ENCODE peak calls at places on chromosomes 7 and 10, in seven cellular contexts. U is adrenal gland, J is fibroblast of pulmonary artery, S is Panc1, F is GM20000, A is epithelial cell of esophagus, L is mammary epithelial cell. C is an unnamed sample.

GRCh38 chr10:122306744-122307143 is 35.6 kb downstream of the BTBD16 start:
- DNase-seq in U (no peak), J (no peak), S (no peak), F (no peak), A (no peak), L (no peak), C (no peak)

GRCh38 chr7:39044489-39044888 is 66.8 kb downstream of the POU6F2 start:
- DNase-seq in U (no peak), J (no peak), S (no peak), F (no peak), A (no peak), L (no peak), C (no peak)

GRCh38 chr10:1932617-1933016 is 195.3 kb upstream of the ADARB2 start:
- DNase-seq in U (no peak), J (no peak), S (no peak), F (no peak), A (no peak), L (no peak), C (no peak)

GRCh38 chr7:137475966-137476365 is 132.4 kb upstream of the PTN start:
- DNase-seq in U (no peak), J (peak), S (no peak), F (no peak), A (peak), L (peak), C (no peak)

GRCh38 chr10:61786728-61787127 is 114.8 kb upstream of the ARID5B start:
- DNase-seq in U (no peak), J (peak), S (no peak), F (peak), A (peak), L (peak), C (peak)

GRCh38 chr7:38318803-38319416 is 45.5 kb upstream of the TARP start:
- DNase-seq in U (peak), J (peak), S (peak), F (peak), A (peak), L (peak), C (peak)

GRCh38 chr7:118288098-118288497 is 63.6 kb downstream of the ANKRD7 start:
- DNase-seq in U (no peak), J (no peak), S (no peak), F (peak), A (no peak), L (no peak), C (peak)

GRCh38 chr7:39017369-39017768 is 39.7 kb downstream of the POU6F2 start:
- DNase-seq in U (no peak), J (no peak), S (no peak), F (no peak), A (no peak), L (no peak), C (no peak)

GRCh38 chr7:24406053-24406561 is 122.1 kb downstream of the NPY start:
- DNase-seq in U (no peak), J (no peak), S (no peak), F (peak), A (peak), L (peak), C (no peak)

GRCh38 chr7:135684134-135684533 is 21.8 kb downstream of the STMP1 start:
- DNase-seq in U (no peak), J (peak), S (no peak), F (no peak), A (no peak), L (peak), C (no peak)

GRCh38 chr7:35374858-35375257 is 121.0 kb upstream of the TBX20 start:
- DNase-seq in U (peak), J (no peak), S (no peak), F (no peak), A (no peak), L (no peak), C (no peak)

GRCh38 chr7:39761435-39761834 is 138.1 kb downstream of the RALA start:
- DNase-seq in U (no peak), J (no peak), S (no peak), F (no peak), A (peak), L (peak), C (no peak)

GRCh38 chr7:82548141-82548688 is 104.6 kb upstream of the CACNA2D1 start:
- DNase-seq in U (no peak), J (no peak), S (no peak), F (no peak), A (no peak), L (no peak), C (no peak)
- TF ChIP-seq CTCF in U (no peak), J (no peak), S (no peak), F (no peak), A (no peak), L (no peak), C (no peak)

GRCh38 chr7:19262794-19263193 is 117.6 kb upstream of the FERD3L start:
- DNase-seq in U (no peak), J (no peak), S (no peak), F (no peak), A (no peak), L (no peak), C (no peak)
- TF ChIP-seq CTCF in U (no peak), J (no peak), S (peak), F (no peak), A (peak), L (no peak), C (no peak)

DNA sequence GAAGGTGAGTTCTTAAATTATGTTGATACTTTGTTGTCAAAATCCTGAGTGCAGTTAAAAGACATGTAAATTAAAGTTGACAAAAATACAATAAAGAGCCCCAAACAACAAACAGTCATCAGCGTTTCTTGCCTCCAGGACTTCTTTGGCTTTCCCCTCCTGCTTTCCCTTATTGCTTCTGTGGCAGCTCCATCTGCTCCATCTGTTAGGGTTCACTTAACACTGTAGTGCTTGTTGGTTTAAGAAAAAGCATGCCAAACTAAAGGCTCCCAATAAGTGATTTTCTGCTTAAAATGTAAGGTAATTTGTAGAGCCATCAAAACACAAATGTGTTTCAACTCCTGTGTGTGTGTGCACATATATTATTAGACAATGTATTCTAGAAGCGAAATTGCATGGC is 254.3 kb upstream of the GNAI1 start:
- DNase-seq in U (no peak), J (no peak), S (no peak), F (no peak), A (no peak), L (no peak), C (no peak)
- TF ChIP-seq CTCF in U (no peak), J (no peak), S (no peak), F (no peak), A (no peak), L (no peak), C (no peak)

DNA sequence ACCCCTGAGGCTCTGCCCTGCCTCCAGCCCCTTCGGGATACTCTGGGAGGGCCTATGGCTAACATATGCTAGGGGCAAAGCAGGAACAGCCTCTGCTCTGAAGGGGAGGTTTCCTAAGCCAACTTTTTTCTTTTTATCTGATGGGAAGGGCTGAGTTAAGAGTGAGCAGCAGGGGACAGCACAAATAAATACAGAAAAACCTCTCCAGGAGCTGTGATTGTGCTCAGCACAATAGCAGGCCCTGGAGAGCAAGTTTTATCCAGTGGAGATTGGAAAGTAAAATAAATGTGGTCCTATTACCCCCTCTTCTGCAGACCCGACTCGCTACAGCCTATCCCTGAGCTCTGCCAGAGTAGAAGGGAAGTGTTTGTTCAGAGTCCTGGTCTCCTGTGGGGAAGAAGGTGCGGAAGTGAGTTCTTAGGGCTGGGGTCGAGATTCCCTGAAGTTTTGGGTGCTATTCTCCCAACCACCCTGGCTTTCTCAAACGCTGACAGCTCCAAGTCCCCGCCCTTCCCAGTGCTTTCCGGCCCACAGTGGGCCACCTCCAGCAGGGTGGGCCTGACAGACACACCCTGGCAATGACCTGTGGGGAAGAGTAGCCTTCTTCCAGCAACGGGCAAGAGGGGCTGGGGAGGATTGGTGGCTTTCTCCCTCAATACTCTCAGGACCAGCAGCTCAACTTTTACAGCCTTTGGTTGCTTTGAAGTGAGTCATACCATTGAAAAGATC is 23.0 kb upstream of the AFAP1L2 start:
- DNase-seq in U (no peak), J (no peak), S (no peak), F (no peak), A (no peak), L (no peak), C (peak)
- TF ChIP-seq CTCF in U (no peak), J (no peak), S (peak), F (no peak), A (no peak), L (no peak), C (no peak)

GRCh38 chr7:114310344-114311118 is 104.1 kb upstream of the FOXP2 start:
- DNase-seq in U (no peak), J (peak), S (no peak), F (no peak), A (peak), L (no peak), C (no peak)
- TF ChIP-seq CTCF in U (peak), J (no peak), S (peak), F (no peak), A (peak), L (peak), C (no peak)

GRCh38 chr7:12291870-12292269 is 80.8 kb downstream of the TMEM106B start:
- DNase-seq in U (no peak), J (peak), S (no peak), F (peak), A (peak), L (peak), C (peak)
- TF ChIP-seq CTCF in U (no peak), J (peak), S (peak), F (peak), A (peak), L (peak), C (peak)

DNA sequence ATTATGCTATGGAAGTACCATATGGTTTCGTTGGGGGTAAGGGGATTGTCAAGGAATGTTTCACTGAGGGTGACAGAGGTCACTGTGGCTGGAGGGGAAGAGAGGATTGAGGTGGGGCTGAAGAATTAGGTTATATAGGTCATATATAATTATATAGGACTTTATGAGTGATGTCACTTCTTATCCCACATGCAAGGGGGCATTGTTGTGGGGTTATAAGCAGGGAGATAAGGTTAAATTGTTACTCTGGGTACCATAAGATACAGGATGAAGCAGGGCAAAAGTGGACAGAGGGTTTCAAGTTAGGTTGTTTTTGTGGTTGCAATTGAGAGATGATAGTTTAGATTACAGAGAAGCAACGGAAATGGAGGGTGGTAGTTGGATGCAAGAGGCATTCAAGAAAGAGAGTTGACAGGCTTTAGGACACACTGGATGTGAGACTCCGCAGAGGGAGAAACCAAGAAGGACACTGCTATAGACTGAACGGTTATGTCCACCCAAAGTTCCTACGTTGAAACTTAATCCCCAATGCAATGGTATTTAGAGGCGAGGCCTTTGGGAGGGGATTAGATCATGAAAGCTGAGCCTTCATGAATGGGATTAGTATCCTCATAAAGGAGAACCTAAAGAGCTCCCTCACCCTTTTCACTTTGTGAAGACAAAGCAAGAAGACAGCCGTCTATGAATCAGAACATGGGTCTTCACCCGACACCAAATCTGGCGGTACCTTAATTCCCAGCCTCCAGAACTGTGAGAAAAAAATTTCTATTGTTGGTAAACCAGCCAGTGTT is 7.0 kb upstream of the PRR15 start:
- DNase-seq in U (no peak), J (no peak), S (no peak), F (no peak), A (no peak), L (no peak), C (no peak)
- TF ChIP-seq CTCF in U (no peak), J (no peak), S (no peak), F (no peak), A (peak), L (peak), C (no peak)

DNA sequence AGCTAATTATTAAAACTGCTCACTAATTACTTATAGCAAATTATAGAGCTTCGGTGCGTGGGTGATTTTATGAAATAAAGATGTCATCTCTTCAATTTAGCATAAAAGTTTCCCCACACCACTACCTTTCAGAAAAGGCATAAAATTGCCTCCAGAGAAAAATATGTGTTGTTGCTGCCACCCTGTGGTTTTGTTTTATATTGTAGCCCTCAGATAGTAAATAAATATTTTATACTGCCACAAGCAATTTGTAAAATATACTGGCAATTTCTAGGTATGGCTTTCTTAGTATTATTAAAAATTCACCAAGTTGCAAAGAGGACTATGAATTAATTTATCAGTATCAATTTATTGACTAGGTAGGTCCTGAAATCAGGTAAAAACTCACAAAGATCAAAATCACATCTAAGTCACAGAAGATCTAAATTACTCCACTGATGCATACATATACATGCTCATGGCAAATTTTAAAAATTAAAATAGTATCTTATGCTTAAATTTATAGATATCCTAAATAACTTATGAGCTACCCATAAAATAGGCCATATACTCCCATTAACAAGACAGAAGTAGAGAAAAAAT is 26.5 kb downstream of the ASNS start:
- DNase-seq in U (no peak), J (peak), S (peak), F (peak), A (peak), L (no peak), C (peak)
- TF ChIP-seq CTCF in U (peak), J (peak), S (peak), F (no peak), A (peak), L (peak), C (no peak)

DNA sequence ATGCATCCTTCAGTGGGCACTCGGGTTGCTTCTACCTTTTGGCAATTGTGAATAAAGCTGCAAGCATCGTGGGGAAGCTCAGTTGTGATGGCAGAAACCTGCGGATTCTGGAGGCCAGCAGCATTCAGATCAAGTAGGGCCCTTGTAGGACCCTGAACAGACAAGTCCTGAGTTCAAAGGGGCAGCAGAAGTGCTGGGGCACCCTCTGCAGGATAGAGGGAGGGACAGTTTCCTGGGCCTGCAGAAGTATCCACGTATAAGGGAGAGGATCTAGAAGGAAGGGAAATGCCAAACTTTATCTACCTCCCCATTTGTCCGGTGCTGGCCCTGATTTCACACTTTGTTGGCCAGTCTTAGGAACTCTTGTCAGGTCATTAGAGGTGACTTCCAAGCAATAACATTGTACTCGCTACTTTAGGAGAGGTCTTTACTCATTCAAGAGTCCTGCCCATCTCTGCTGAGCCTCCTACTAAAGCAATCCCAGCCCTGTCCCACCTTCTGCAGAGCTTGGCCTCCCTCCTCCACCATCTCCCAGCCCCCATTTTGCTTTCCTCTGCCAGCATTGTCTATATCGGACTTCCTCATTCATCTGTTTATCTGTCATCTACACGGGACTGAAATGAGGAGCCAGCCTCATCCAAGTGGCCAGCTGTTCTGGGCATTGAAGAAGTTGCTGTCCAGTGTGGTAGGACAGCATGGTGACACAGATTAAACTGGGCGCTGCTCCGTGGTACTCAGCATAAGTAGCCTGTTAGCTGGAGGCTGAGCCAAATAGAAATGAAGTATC is 26.6 kb upstream of the R3HCC1L start:
- DNase-seq in U (no peak), J (no peak), S (no peak), F (no peak), A (no peak), L (no peak), C (no peak)
- TF ChIP-seq CTCF in U (no peak), J (no peak), S (no peak), F (no peak), A (no peak), L (no peak), C (no peak)

GRCh38 chr7:107501593-107501992 is 31.7 kb downstream of the GPR22 start:
- DNase-seq in U (no peak), J (peak), S (peak), F (peak), A (peak), L (peak), C (peak)
- TF ChIP-seq CTCF in U (peak), J (peak), S (peak), F (no peak), A (peak), L (peak), C (peak)